ENCODE peak calls at places on chromosome 9, in four cellular contexts. D is AG04450, U is iPS-NIHi11, O is NCI-H1092. C is an unnamed sample.
A peak's percentile ranks its signal among the peaks of the same experiment; 100 is the strongest.

GRCh38 chr9:79764377-79764776 is 192.6 kb downstream of the TLE4 start:
- DNase-seq in D (peak; percentile 83), U (no peak), O (no peak), C (no peak)

GRCh38 chr9:136629879-136630661 is 32.6 kb upstream of the EGFL7 start:
- DNase-seq in D (no peak), U (peak; percentile 90), O (peak; percentile 41), C (peak; percentile 66)

GRCh38 chr9:136328622-136329041 is 1.3 kb downstream of the GPSM1 start:
- DNase-seq in D (no peak), U (peak; percentile 63), O (no peak), C (peak; percentile 36)

GRCh38 chr9:114116061-114116747 is 17.1 kb upstream of the KIF12 start:
- DNase-seq in D (no peak), U (no peak), O (no peak), C (no peak)

GRCh38 chr9:126123927-126124326 is 202.7 kb upstream of the MVB12B start:
- DNase-seq in D (no peak), U (no peak), O (no peak), C (no peak)

GRCh38 chr9:127977877-127978647 is 2.7 kb downstream of the EEIG1 start:
- DNase-seq in D (peak; percentile 42), U (no peak), O (no peak), C (no peak)

GRCh38 chr9:97703437-97704326 is 6.5 kb upstream of the XPA start:
- DNase-seq in D (no peak), U (no peak), O (peak; percentile 18), C (peak; percentile 75)

GRCh38 chr9:23825700-23826099 is 340 bp downstream of the ELAVL2 start:
- DNase-seq in D (no peak), U (no peak), O (no peak), C (no peak)

GRCh38 chr9:128840524-128840923 is 10.9 kb upstream of the SPOUT1 start:
- DNase-seq in D (no peak), U (no peak), O (no peak), C (no peak)

GRCh38 chr9:136769710-136770191 is 5.4 kb upstream of the LCN15 start:
- DNase-seq in D (no peak), U (peak; percentile 88), O (peak; percentile 18), C (no peak)

GRCh38 chr9:93949073-93949693 is 6.0 kb downstream of the BARX1 start:
- DNase-seq in D (no peak), U (no peak), O (no peak), C (no peak)

GRCh38 chr9:34157898-34158297 is 20.9 kb upstream of the UBAP1 start:
- DNase-seq in D (no peak), U (no peak), O (no peak), C (no peak)

GRCh38 chr9:14661421-14662059 is 31.7 kb downstream of the ZDHHC21 start:
- DNase-seq in D (peak; percentile 4), U (peak; percentile 7), O (peak; percentile 66), C (peak; percentile 45)

GRCh38 chr9:21789541-21790037 is 12.8 kb upstream of the MTAP start:
- DNase-seq in D (peak; percentile 88), U (peak; percentile 77), O (peak; percentile 69), C (peak; percentile 91)

C was measured in dermis microvascular lymphatic vessel endothelial cell.